ENCODE peak calls at places on chromosomes 1 and 21, in nine cellular contexts. One of them, this sample, is unnamed.

GRCh38 chr1:186858923-186859322 is 30.2 kb downstream of the PLA2G4A start:
- DNase-seq in stomach: no peak
- DNase-seq in Panc1: no peak
- DNase-seq in tibial nerve: no peak
- DNase-seq in CD4-positive, alpha-beta T cell: no peak
- DNase-seq in spleen: no peak
- DNase-seq in adrenal gland: no peak
- DNase-seq in heart right ventricle: no peak
- DNase-seq in fibroblast of lung: no peak
- DNase-seq in this sample: no peak

GRCh38 chr1:20401405-20402010 is 84.5 kb downstream of the CAMK2N1 start:
- DNase-seq in stomach: no peak
- DNase-seq in Panc1: no peak
- DNase-seq in tibial nerve: no peak
- DNase-seq in CD4-positive, alpha-beta T cell: no peak
- DNase-seq in spleen: no peak
- DNase-seq in adrenal gland: no peak
- DNase-seq in heart right ventricle: no peak
- DNase-seq in fibroblast of lung: no peak
- DNase-seq in this sample: no peak

GRCh38 chr1:15966081-15966955 is 9.6 kb downstream of the ZBTB17 start:
- DNase-seq in stomach: peak; percentile 32
- DNase-seq in Panc1: no peak
- DNase-seq in tibial nerve: no peak
- DNase-seq in CD4-positive, alpha-beta T cell: peak; percentile 20
- DNase-seq in spleen: peak; percentile 87
- DNase-seq in adrenal gland: no peak
- DNase-seq in heart right ventricle: no peak
- DNase-seq in fibroblast of lung: no peak
- DNase-seq in this sample: no peak

GRCh38 chr21:15514073-15514946 is 215.5 kb upstream of the USP25 start:
- DNase-seq in stomach: no peak
- DNase-seq in Panc1: no peak
- DNase-seq in tibial nerve: no peak
- DNase-seq in CD4-positive, alpha-beta T cell: peak; percentile 47
- DNase-seq in spleen: no peak
- DNase-seq in adrenal gland: no peak
- DNase-seq in heart right ventricle: no peak
- DNase-seq in fibroblast of lung: no peak
- DNase-seq in this sample: no peak

GRCh38 chr1:228795578-228795977 is 60.3 kb downstream of the RHOU start:
- DNase-seq in stomach: no peak
- DNase-seq in Panc1: no peak
- DNase-seq in tibial nerve: no peak
- DNase-seq in CD4-positive, alpha-beta T cell: no peak
- DNase-seq in spleen: no peak
- DNase-seq in adrenal gland: no peak
- DNase-seq in heart right ventricle: no peak
- DNase-seq in fibroblast of lung: no peak
- DNase-seq in this sample: no peak

GRCh38 chr1:197526736-197527371 is 248.4 kb downstream of the DENND1B start:
- DNase-seq in stomach: no peak
- DNase-seq in Panc1: no peak
- DNase-seq in tibial nerve: no peak
- DNase-seq in CD4-positive, alpha-beta T cell: no peak
- DNase-seq in spleen: no peak
- DNase-seq in adrenal gland: no peak
- DNase-seq in heart right ventricle: no peak
- DNase-seq in fibroblast of lung: peak; percentile 63
- DNase-seq in this sample: no peak

GRCh38 chr21:37916795-37917142 is 512 bp upstream of the KCNJ6 start:
- DNase-seq in stomach: no peak
- DNase-seq in Panc1: no peak
- DNase-seq in tibial nerve: no peak
- DNase-seq in CD4-positive, alpha-beta T cell: no peak
- DNase-seq in spleen: no peak
- DNase-seq in adrenal gland: no peak
- DNase-seq in heart right ventricle: no peak
- DNase-seq in fibroblast of lung: no peak
- DNase-seq in this sample: no peak

GRCh38 chr1:24654011-24654410 is 10.9 kb downstream of the SRRM1 start:
- DNase-seq in stomach: no peak
- DNase-seq in Panc1: no peak
- DNase-seq in tibial nerve: no peak
- DNase-seq in CD4-positive, alpha-beta T cell: no peak
- DNase-seq in spleen: no peak
- DNase-seq in adrenal gland: no peak
- DNase-seq in heart right ventricle: no peak
- DNase-seq in fibroblast of lung: no peak
- DNase-seq in this sample: no peak

GRCh38 chr1:5991784-5992033 is 516 bp downstream of the NPHP4 start:
- DNase-seq in stomach: no peak
- DNase-seq in Panc1: no peak
- DNase-seq in tibial nerve: no peak
- DNase-seq in CD4-positive, alpha-beta T cell: peak; percentile 45
- DNase-seq in spleen: no peak
- DNase-seq in adrenal gland: no peak
- DNase-seq in heart right ventricle: no peak
- DNase-seq in fibroblast of lung: no peak
- DNase-seq in this sample: no peak

GRCh38 chr1:5990913-5991783 is 1.1 kb downstream of the NPHP4 start:
- DNase-seq in stomach: peak; percentile 35
- DNase-seq in Panc1: no peak
- DNase-seq in tibial nerve: no peak
- DNase-seq in CD4-positive, alpha-beta T cell: peak; percentile 23
- DNase-seq in spleen: peak; percentile 92
- DNase-seq in adrenal gland: peak; percentile 56
- DNase-seq in heart right ventricle: peak; percentile 55
- DNase-seq in fibroblast of lung: peak; percentile 9
- DNase-seq in this sample: peak; percentile 51

GRCh38 chr1:5993553-5994510 is 1.6 kb upstream of the NPHP4 start:
- DNase-seq in stomach: no peak
- DNase-seq in Panc1: no peak
- DNase-seq in tibial nerve: no peak
- DNase-seq in CD4-positive, alpha-beta T cell: no peak
- DNase-seq in spleen: peak; percentile 86
- DNase-seq in adrenal gland: no peak
- DNase-seq in heart right ventricle: peak; percentile 17
- DNase-seq in fibroblast of lung: no peak
- DNase-seq in this sample: peak; percentile 63

GRCh38 chr1:5992814-5993552 is 758 bp upstream of the NPHP4 start:
- DNase-seq in stomach: no peak
- DNase-seq in Panc1: no peak
- DNase-seq in tibial nerve: no peak
- DNase-seq in CD4-positive, alpha-beta T cell: no peak
- DNase-seq in spleen: peak; percentile 86
- DNase-seq in adrenal gland: no peak
- DNase-seq in heart right ventricle: peak; percentile 22
- DNase-seq in fibroblast of lung: no peak
- DNase-seq in this sample: no peak

GRCh38 chr1:5992034-5992813 is at the start of gene NPHP4:
- DNase-seq in stomach: peak; percentile 100
- DNase-seq in Panc1: peak; percentile 99
- DNase-seq in tibial nerve: peak; percentile 99
- DNase-seq in CD4-positive, alpha-beta T cell: peak; percentile 99
- DNase-seq in spleen: peak; percentile 99
- DNase-seq in adrenal gland: peak; percentile 100
- DNase-seq in heart right ventricle: peak; percentile 99
- DNase-seq in fibroblast of lung: peak; percentile 100
- DNase-seq in this sample: peak; percentile 100
- TF ChIP-seq CTCF in stomach: no peak
- TF ChIP-seq CTCF in Panc1: no peak
- TF ChIP-seq CTCF in tibial nerve: no peak
- TF ChIP-seq CTCF in CD4-positive, alpha-beta T cell: no peak
- TF ChIP-seq CTCF in spleen: no peak
- TF ChIP-seq CTCF in adrenal gland: no peak
- TF ChIP-seq CTCF in heart right ventricle: peak; percentile 8
- TF ChIP-seq CTCF in fibroblast of lung: no peak
- TF ChIP-seq CTCF in this sample: no peak

GRCh38 chr1:23434260-23434775 is 9.8 kb upstream of the TCEA3 start:
- DNase-seq in stomach: no peak
- DNase-seq in Panc1: no peak
- DNase-seq in tibial nerve: no peak
- DNase-seq in CD4-positive, alpha-beta T cell: no peak
- DNase-seq in spleen: no peak
- DNase-seq in adrenal gland: no peak
- DNase-seq in heart right ventricle: no peak
- DNase-seq in fibroblast of lung: no peak
- DNase-seq in this sample: no peak

GRCh38 chr1:23438545-23438944 is 14.0 kb upstream of the TCEA3 start:
- DNase-seq in stomach: no peak
- DNase-seq in Panc1: no peak
- DNase-seq in tibial nerve: no peak
- DNase-seq in CD4-positive, alpha-beta T cell: no peak
- DNase-seq in spleen: no peak
- DNase-seq in adrenal gland: no peak
- DNase-seq in heart right ventricle: no peak
- DNase-seq in fibroblast of lung: no peak
- DNase-seq in this sample: no peak

GRCh38 chr1:23433122-23433521 is 8.6 kb upstream of the TCEA3 start:
- DNase-seq in stomach: no peak
- DNase-seq in Panc1: no peak
- DNase-seq in tibial nerve: no peak
- DNase-seq in CD4-positive, alpha-beta T cell: no peak
- DNase-seq in spleen: no peak
- DNase-seq in adrenal gland: no peak
- DNase-seq in heart right ventricle: no peak
- DNase-seq in fibroblast of lung: no peak
- DNase-seq in this sample: no peak

GRCh38 chr1:23437355-23437664 is 12.8 kb upstream of the TCEA3 start:
- DNase-seq in stomach: no peak
- DNase-seq in Panc1: no peak
- DNase-seq in tibial nerve: no peak
- DNase-seq in CD4-positive, alpha-beta T cell: no peak
- DNase-seq in spleen: no peak
- DNase-seq in adrenal gland: no peak
- DNase-seq in heart right ventricle: no peak
- DNase-seq in fibroblast of lung: no peak
- DNase-seq in this sample: no peak

DNA sequence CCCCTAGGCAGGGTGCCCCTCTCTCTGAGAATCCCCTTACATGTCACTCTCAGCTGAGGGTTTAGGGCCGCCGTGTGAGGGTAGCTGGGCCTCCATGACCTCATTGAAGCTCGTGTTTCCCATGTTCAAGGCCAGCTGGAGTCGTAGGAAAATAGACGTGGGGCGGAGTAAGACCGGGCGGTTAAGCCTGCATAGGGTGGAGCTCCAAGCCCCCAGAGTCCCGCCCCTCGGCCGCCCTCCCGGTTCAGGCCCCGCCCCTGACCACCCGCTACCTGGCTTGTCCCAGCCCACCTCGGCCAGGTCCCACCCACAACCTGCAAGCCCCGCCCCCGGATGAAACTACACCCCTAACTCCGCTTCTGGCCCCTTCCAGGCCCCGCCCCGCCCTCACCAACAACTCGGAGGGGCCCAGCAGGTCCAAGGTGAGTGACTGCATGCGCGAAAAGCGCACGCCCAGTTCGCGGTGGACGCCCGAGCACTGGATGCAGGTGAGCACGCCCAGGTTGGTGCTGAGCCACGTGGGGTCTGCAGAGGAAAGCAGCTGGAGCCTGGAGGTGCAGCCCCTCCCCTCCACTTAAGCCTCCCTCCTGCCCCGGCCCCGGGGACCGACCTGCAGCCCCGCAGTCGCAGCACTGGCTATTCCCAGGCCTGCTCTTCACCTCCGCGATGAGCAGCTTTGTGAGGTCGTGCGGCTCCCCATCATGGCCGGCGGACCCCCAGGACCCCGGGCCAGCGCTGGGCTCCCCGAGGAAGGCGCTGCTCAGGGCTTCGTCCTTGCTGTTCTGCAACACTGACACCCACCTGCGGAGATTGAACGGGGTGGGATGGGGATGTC is 12.2 kb upstream of the TCEA3 start:
- DNase-seq in stomach: peak; percentile 37
- DNase-seq in Panc1: no peak
- DNase-seq in tibial nerve: no peak
- DNase-seq in CD4-positive, alpha-beta T cell: no peak
- DNase-seq in spleen: no peak
- DNase-seq in adrenal gland: peak; percentile 72
- DNase-seq in heart right ventricle: no peak
- DNase-seq in fibroblast of lung: no peak
- DNase-seq in this sample: no peak
- TF ChIP-seq CTCF in stomach: no peak
- TF ChIP-seq CTCF in Panc1: no peak
- TF ChIP-seq CTCF in tibial nerve: no peak
- TF ChIP-seq CTCF in CD4-positive, alpha-beta T cell: no peak
- TF ChIP-seq CTCF in spleen: no peak
- TF ChIP-seq CTCF in adrenal gland: no peak
- TF ChIP-seq CTCF in heart right ventricle: no peak
- TF ChIP-seq CTCF in fibroblast of lung: no peak
- TF ChIP-seq CTCF in this sample: no peak

DNA sequence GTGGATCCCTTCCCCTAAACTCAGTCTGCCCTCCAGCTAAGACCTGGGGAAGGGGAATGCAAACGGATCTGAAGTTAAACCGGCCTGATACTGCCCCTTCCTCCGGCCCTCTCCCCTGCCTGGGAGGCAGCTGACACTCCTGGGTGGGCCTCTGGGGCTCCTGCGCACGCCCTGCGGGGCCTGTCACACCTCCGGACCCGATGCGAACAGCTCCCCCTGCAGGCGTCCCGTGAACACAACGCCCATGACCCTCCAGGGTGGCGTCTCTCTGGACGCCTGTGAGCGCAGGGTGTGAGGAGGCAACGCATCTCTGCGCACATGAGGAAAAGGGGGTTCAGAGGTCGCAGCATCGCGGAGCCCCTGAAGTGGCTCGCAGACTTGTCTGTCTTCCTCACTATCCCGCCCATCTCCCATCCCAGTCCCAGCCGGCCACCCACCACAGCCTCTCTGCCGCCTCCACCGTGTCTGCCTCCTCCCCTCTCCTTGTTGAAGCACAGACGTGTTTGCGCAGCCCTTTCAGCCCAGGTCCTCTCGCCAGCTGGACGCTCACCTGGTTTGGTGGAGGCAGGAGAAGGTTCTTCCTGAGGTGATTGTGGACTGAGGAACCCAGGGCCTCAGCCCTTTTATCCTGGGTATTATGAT is 421 bp upstream of the LCE3A start:
- DNase-seq in stomach: no peak
- DNase-seq in Panc1: no peak
- DNase-seq in tibial nerve: no peak
- DNase-seq in CD4-positive, alpha-beta T cell: peak; percentile 1
- DNase-seq in spleen: no peak
- DNase-seq in adrenal gland: no peak
- DNase-seq in heart right ventricle: no peak
- DNase-seq in fibroblast of lung: no peak
- DNase-seq in this sample: no peak
- TF ChIP-seq CTCF in stomach: no peak
- TF ChIP-seq CTCF in Panc1: peak; percentile 59
- TF ChIP-seq CTCF in tibial nerve: no peak
- TF ChIP-seq CTCF in CD4-positive, alpha-beta T cell: no peak
- TF ChIP-seq CTCF in spleen: no peak
- TF ChIP-seq CTCF in adrenal gland: no peak
- TF ChIP-seq CTCF in heart right ventricle: no peak
- TF ChIP-seq CTCF in fibroblast of lung: no peak
- TF ChIP-seq CTCF in this sample: no peak

DNA sequence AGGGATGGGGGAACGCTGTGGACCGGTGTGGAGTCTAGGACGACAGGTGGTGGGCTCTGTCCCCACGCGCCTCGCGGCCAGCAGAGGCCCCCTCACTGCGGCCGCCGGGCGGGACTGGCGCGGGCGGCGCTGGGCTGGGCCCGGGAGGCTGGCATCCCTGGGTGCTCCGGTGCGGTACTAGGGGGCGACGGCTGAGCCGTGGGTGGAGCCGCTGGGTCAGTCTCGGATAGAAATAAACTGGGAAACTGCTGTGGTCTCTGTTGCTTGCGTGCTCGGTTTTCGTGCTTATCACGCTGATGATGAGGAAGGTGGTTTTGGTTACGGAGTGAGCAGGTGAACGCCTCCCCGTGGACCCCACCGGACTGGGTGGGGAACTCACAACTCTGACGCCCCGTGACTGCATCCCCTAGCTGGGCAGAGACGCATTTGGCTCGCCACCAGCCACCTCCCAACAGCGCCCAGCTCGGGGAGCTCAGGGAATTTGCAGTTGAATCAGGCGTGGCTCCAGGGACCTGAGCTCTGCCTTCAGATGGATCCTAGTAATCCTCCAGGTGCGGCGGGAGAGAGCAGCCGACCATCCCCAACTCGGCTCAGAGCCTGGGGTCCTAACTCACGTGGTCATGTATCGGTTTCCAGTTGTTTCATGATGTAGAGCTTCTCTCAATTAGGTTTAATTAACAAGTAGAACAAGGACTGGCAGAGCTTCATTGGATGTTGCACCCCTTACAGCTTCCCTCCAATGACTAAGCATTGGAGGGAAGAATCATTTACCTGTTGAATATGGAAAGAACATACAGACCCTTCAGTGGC is 32.1 kb downstream of the HSD17B7 start:
- DNase-seq in stomach: peak; percentile 35
- DNase-seq in Panc1: no peak
- DNase-seq in tibial nerve: no peak
- DNase-seq in CD4-positive, alpha-beta T cell: no peak
- DNase-seq in spleen: no peak
- DNase-seq in adrenal gland: peak; percentile 13
- DNase-seq in heart right ventricle: peak; percentile 14
- DNase-seq in fibroblast of lung: no peak
- DNase-seq in this sample: peak; percentile 11
- TF ChIP-seq CTCF in stomach: no peak
- TF ChIP-seq CTCF in Panc1: no peak
- TF ChIP-seq CTCF in tibial nerve: no peak
- TF ChIP-seq CTCF in CD4-positive, alpha-beta T cell: no peak
- TF ChIP-seq CTCF in spleen: no peak
- TF ChIP-seq CTCF in adrenal gland: no peak
- TF ChIP-seq CTCF in heart right ventricle: no peak
- TF ChIP-seq CTCF in fibroblast of lung: peak; percentile 12
- TF ChIP-seq CTCF in this sample: no peak

This sample was measured in heart left ventricle.